ENCODE peak calls at places on chromosomes 12 and 14, in four cellular contexts. Q is cardiac fibroblast, V is AG04450, R is adrenal gland. D is an unnamed sample.

GRCh38 chr14:73293782-73294781 is 56.8 kb downstream of the PAPLN start:
- DNase-seq in R (no peak), Q (peak; percentile 61), V (no peak), D (no peak)

GRCh38 chr14:106530423-106531107 is 1004.2 kb downstream of the TMEM121 start:
- DNase-seq in R (no peak), Q (no peak), V (no peak), D (peak; percentile 25)

GRCh38 chr12:105107176-105107496 is 395 bp upstream of the WASHC4 start:
- DNase-seq in R (no peak), Q (peak; percentile 69), V (no peak), D (no peak)

GRCh38 chr14:101219896-101220703 is 316.6 kb upstream of the RTL1 start:
- DNase-seq in Q (no peak), R (peak; percentile 14), V (no peak), D (no peak)

GRCh38 chr14:78417532-78417931 is 247.4 kb downstream of the NRXN3 start:
- DNase-seq in V (no peak), R (no peak), Q (no peak), D (no peak)

GRCh38 chr14:26204362-26204953 is 393.4 kb downstream of the NOVA1 start:
- DNase-seq in R (no peak), V (no peak), Q (peak; percentile 40), D (no peak)

GRCh38 chr12:101935769-101936741 is 58.7 kb downstream of the DRAM1 start:
- DNase-seq in V (peak; percentile 93), R (no peak), Q (peak; percentile 95), D (peak; percentile 55)

GRCh38 chr14:100830681-100831080 is 4.8 kb downstream of the MEG3 start:
- DNase-seq in V (no peak), Q (no peak), R (no peak), D (no peak)

GRCh38 chr12:26648584-26648983 is 184.4 kb downstream of the ITPR2 start:
- DNase-seq in R (no peak), Q (peak; percentile 93), V (peak; percentile 83), D (no peak)

GRCh38 chr14:30603402-30603801 is 18.7 kb upstream of the SCFD1 start:
- DNase-seq in R (no peak), Q (peak; percentile 19), V (no peak), D (no peak)

GRCh38 chr14:30607156-30607780 is 14.9 kb upstream of the SCFD1 start:
- DNase-seq in V (no peak), R (no peak), Q (peak; percentile 44), D (no peak)

GRCh38 chr14:30614155-30614554 is 8.0 kb upstream of the SCFD1 start:
- DNase-seq in Q (no peak), R (no peak), V (no peak), D (no peak)

GRCh38 chr14:30610719-30611388 is 11.3 kb upstream of the SCFD1 start:
- DNase-seq in R (peak; percentile 60), V (peak; percentile 47), Q (peak; percentile 88), D (peak; percentile 10)

DNA sequence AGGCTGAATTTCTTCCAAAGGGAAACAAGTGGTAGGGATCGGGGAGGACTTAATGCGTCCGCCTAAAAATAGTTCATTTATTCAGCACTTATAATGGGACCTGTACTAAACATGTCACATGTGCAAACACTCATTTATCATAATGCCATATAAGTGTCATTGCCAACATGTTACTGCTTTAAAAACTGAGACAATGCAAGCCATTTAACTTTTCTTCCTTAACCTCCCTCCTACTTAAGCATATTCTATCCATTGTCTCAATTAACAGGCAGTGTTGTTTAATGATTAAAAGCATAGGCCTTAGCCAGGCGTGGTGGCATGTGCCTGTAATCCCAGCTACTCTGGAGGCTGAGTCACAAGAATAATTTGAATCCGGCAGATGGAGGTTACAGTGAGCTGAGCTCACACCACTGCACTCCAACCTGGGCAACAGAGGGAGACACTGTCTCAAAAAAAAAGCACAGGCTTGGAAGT is 13.5 kb upstream of the SCFD1 start:
- DNase-seq in Q (peak; percentile 66), R (no peak), V (no peak), D (no peak)
- TF ChIP-seq CTCF in Q (peak; percentile 11), R (no peak), V (peak; percentile 22), D (no peak)

GRCh38 chr12:15638231-15638630 is 151.0 kb downstream of the EPS8 start:
- DNase-seq in Q (no peak), R (no peak), V (no peak), D (no peak)
- TF ChIP-seq CTCF in Q (no peak), R (no peak), V (no peak), D (no peak)

GRCh38 chr12:15931590-15932053 is 20.5 kb downstream of the DERA start:
- DNase-seq in V (no peak), Q (peak; percentile 48), R (no peak), D (no peak)
- TF ChIP-seq CTCF in V (no peak), Q (no peak), R (no peak), D (peak; percentile 22)

GRCh38 chr14:49966304-49966809 is 73.5 kb downstream of the ARF6 start:
- DNase-seq in R (no peak), Q (no peak), V (no peak), D (no peak)
- TF ChIP-seq CTCF in R (no peak), Q (no peak), V (no peak), D (no peak)

GRCh38 chr12:68871899-68872298 is 61.1 kb downstream of the CPM start:
- DNase-seq in R (no peak), V (no peak), Q (peak; percentile 62), D (peak; percentile 27)
- TF ChIP-seq CTCF in R (no peak), V (peak; percentile 40), Q (peak; percentile 39), D (peak; percentile 42)

DNA sequence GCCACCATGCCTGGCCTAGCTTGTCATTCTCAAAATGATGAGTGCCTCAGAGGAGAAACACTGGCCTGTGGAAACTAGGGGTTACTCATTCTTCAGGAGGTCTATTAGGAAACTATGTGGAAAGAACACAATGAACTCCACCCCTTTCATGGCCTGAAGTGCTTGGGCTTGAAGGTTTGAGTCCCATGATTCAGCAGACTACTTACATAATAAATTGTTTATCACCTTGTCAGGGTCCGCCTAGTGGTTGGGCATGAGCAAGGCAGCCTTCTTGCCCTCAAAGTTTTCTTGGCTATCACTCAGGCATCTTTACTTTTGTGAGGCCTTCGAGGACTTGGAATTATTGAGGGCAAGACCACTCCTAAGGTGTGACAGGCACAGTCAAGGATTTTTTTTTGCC is 251.2 kb downstream of the ACSS3 start:
- DNase-seq in R (no peak), V (no peak), Q (peak; percentile 41), D (no peak)
- TF ChIP-seq CTCF in R (no peak), V (peak; percentile 36), Q (peak; percentile 30), D (peak; percentile 21)

GRCh38 chr12:121709478-121709890 is 3.1 kb upstream of the TMEM120B start:
- DNase-seq in V (no peak), Q (peak; percentile 77), R (no peak), D (no peak)
- TF ChIP-seq CTCF in V (no peak), Q (peak; percentile 7), R (no peak), D (no peak)

D was measured in GM10248.